ENCODE peak calls at places on chromosomes 13 and 19, in seven cellular contexts. D, V, M, Z, Q, F and N are unnamed samples.

GRCh38 chr13:113145911-113146598 is 12.4 kb upstream of the PROZ start:
- DNase-seq in Q (no peak), D (no peak), F (no peak), V (no peak), Z (no peak), M (no peak), N (no peak)

GRCh38 chr19:18062043-18062442 is 24.7 kb downstream of the IL12RB1 start:
- DNase-seq in M (no peak), Q (no peak), Z (no peak), D (no peak), V (no peak), F (no peak), N (no peak)

GRCh38 chr19:6602729-6603114 is 11.8 kb upstream of the CD70 start:
- DNase-seq in V (no peak), Q (no peak), Z (no peak), F (no peak), M (no peak), D (no peak), N (no peak)

GRCh38 chr13:113836917-113837553 is 26.8 kb downstream of the GAS6 start:
- DNase-seq in Z (no peak), M (no peak), D (peak), F (no peak), V (peak), Q (no peak), N (no peak)

GRCh38 chr13:114025432-114026127 is 51.7 kb upstream of the C13orf46 start:
- DNase-seq in D (peak), F (no peak), V (peak), Z (peak), M (no peak), Q (no peak), N (no peak)

GRCh38 chr13:112713517-112714253 is 23.8 kb downstream of the ATP11A start:
- DNase-seq in F (no peak), Z (no peak), V (no peak), D (no peak), M (no peak), Q (no peak), N (no peak)

GRCh38 chr13:62205273-62205672 is 789.6 kb upstream of the PCDH20 start:
- DNase-seq in Q (no peak), Z (no peak), V (no peak), M (no peak), D (no peak), F (no peak), N (no peak)

GRCh38 chr13:84962141-84962750 is 837.0 kb downstream of the SLITRK6 start:
- DNase-seq in M (no peak), D (no peak), V (no peak), F (no peak), Q (no peak), Z (peak), N (no peak)

GRCh38 chr13:90696254-90696653 is 651.2 kb upstream of the MIR17HG start:
- DNase-seq in Z (no peak), Q (no peak), F (no peak), V (peak), D (peak), M (peak), N (no peak)

GRCh38 chr19:18340237-18340989 is at the start of gene PGPEP1:
- DNase-seq in Z (peak), V (peak), M (no peak), Q (peak), F (peak), D (peak), N (peak)

GRCh38 chr19:9139609-9140158 is 513 bp upstream of the ZNF317 start:
- DNase-seq in D (no peak), M (no peak), Q (no peak), Z (no peak), F (no peak), V (no peak), N (no peak)

GRCh38 chr13:43279696-43280095 is 256.3 kb downstream of the DNAJC15 start:
- DNase-seq in Z (no peak), F (no peak), D (no peak), Q (no peak), V (no peak), M (no peak), N (no peak)

GRCh38 chr19:33641261-33641660 is 19.5 kb downstream of the CHST8 start:
- DNase-seq in Z (no peak), M (no peak), F (no peak), Q (no peak), V (no peak), D (no peak), N (no peak)

GRCh38 chr13:109154546-109154945 is 525.1 kb downstream of the MYO16 start:
- DNase-seq in D (peak), V (peak), M (no peak), F (no peak), Q (no peak), Z (no peak), N (no peak)

GRCh38 chr19:34844254-34844653 is 71.2 kb upstream of the ZNF599 start:
- DNase-seq in M (no peak), D (no peak), Z (no peak), F (no peak), Q (no peak), V (no peak), N (no peak)